ENCODE peak calls at places on chromosomes 12 and 14, in nine cellular contexts. One of them, this sample, is unnamed.

GRCh38 chr12:28258998-28259397 is 68.7 kb downstream of the CCDC91 start:
- DNase-seq in upper lobe of right lung: no peak
- DNase-seq in neuronal stem cell: no peak
- DNase-seq in mesendoderm: no peak
- DNase-seq in CD8-positive, alpha-beta T cell: no peak
- DNase-seq in PC-3: peak; percentile 12
- DNase-seq in CD8-positive, alpha-beta memory T cell: no peak
- DNase-seq in small intestine: no peak
- DNase-seq in pancreas: no peak
- DNase-seq in this sample: no peak

GRCh38 chr12:49813131-49813530 is 15.1 kb downstream of the NCKAP5L start:
- DNase-seq in pancreas: no peak
- DNase-seq in CD8-positive, alpha-beta T cell: no peak
- DNase-seq in CD8-positive, alpha-beta memory T cell: no peak
- DNase-seq in upper lobe of right lung: no peak
- DNase-seq in small intestine: no peak
- DNase-seq in PC-3: peak; percentile 25
- DNase-seq in mesendoderm: no peak
- DNase-seq in neuronal stem cell: no peak
- DNase-seq in this sample: no peak

GRCh38 chr14:21399311-21399870 is 15.6 kb upstream of the SUPT16H start:
- DNase-seq in PC-3: no peak
- DNase-seq in pancreas: no peak
- DNase-seq in small intestine: no peak
- DNase-seq in mesendoderm: no peak
- DNase-seq in CD8-positive, alpha-beta memory T cell: no peak
- DNase-seq in upper lobe of right lung: no peak
- DNase-seq in neuronal stem cell: no peak
- DNase-seq in CD8-positive, alpha-beta T cell: no peak
- DNase-seq in this sample: no peak

GRCh38 chr12:86613306-86613705 is 357.1 kb upstream of the MGAT4C start:
- DNase-seq in mesendoderm: no peak
- DNase-seq in pancreas: no peak
- DNase-seq in small intestine: no peak
- DNase-seq in neuronal stem cell: no peak
- DNase-seq in CD8-positive, alpha-beta memory T cell: no peak
- DNase-seq in CD8-positive, alpha-beta T cell: no peak
- DNase-seq in upper lobe of right lung: no peak
- DNase-seq in PC-3: no peak
- DNase-seq in this sample: no peak

GRCh38 chr12:123494124-123494843 is 36.3 kb downstream of the SNRNP35 start:
- DNase-seq in upper lobe of right lung: no peak
- DNase-seq in mesendoderm: no peak
- DNase-seq in pancreas: no peak
- DNase-seq in neuronal stem cell: no peak
- DNase-seq in CD8-positive, alpha-beta memory T cell: no peak
- DNase-seq in small intestine: no peak
- DNase-seq in CD8-positive, alpha-beta T cell: no peak
- DNase-seq in PC-3: no peak
- DNase-seq in this sample: no peak

GRCh38 chr12:57851552-57852186 is 5.1 kb upstream of the CTDSP2 start:
- DNase-seq in upper lobe of right lung: no peak
- DNase-seq in mesendoderm: no peak
- DNase-seq in pancreas: no peak
- DNase-seq in neuronal stem cell: no peak
- DNase-seq in PC-3: no peak
- DNase-seq in small intestine: no peak
- DNase-seq in CD8-positive, alpha-beta memory T cell: no peak
- DNase-seq in CD8-positive, alpha-beta T cell: no peak
- DNase-seq in this sample: no peak

GRCh38 chr14:20807304-20807956 is 4.8 kb upstream of the RNASE1 start:
- DNase-seq in PC-3: no peak
- DNase-seq in mesendoderm: no peak
- DNase-seq in CD8-positive, alpha-beta memory T cell: no peak
- DNase-seq in upper lobe of right lung: no peak
- DNase-seq in pancreas: no peak
- DNase-seq in CD8-positive, alpha-beta T cell: no peak
- DNase-seq in small intestine: peak; percentile 25
- DNase-seq in neuronal stem cell: no peak
- DNase-seq in this sample: no peak

GRCh38 chr14:20460458-20461229 is 590 bp downstream of the PIP4P1 start:
- DNase-seq in CD8-positive, alpha-beta memory T cell: peak; percentile 49
- DNase-seq in small intestine: peak; percentile 74
- DNase-seq in CD8-positive, alpha-beta T cell: peak; percentile 31
- DNase-seq in mesendoderm: peak; percentile 29
- DNase-seq in upper lobe of right lung: peak; percentile 87
- DNase-seq in neuronal stem cell: no peak
- DNase-seq in pancreas: peak; percentile 77
- DNase-seq in PC-3: peak; percentile 35
- DNase-seq in this sample: peak; percentile 61

GRCh38 chr14:24274101-24274543 is 2.7 kb upstream of the RABGGTA start:
- DNase-seq in pancreas: peak; percentile 63
- DNase-seq in upper lobe of right lung: no peak
- DNase-seq in small intestine: peak; percentile 29
- DNase-seq in CD8-positive, alpha-beta memory T cell: no peak
- DNase-seq in mesendoderm: peak; percentile 23
- DNase-seq in neuronal stem cell: no peak
- DNase-seq in PC-3: peak; percentile 78
- DNase-seq in CD8-positive, alpha-beta T cell: no peak
- DNase-seq in this sample: no peak

GRCh38 chr14:51398898-51399297 is 158.9 kb downstream of the TMX1 start:
- DNase-seq in upper lobe of right lung: no peak
- DNase-seq in CD8-positive, alpha-beta memory T cell: no peak
- DNase-seq in PC-3: peak; percentile 99
- DNase-seq in neuronal stem cell: no peak
- DNase-seq in pancreas: no peak
- DNase-seq in mesendoderm: peak; percentile 47
- DNase-seq in small intestine: no peak
- DNase-seq in CD8-positive, alpha-beta T cell: no peak
- DNase-seq in this sample: no peak

GRCh38 chr12:29176951-29177350 is 27.9 kb downstream of the FAR2 start:
- DNase-seq in neuronal stem cell: no peak
- DNase-seq in small intestine: no peak
- DNase-seq in CD8-positive, alpha-beta T cell: no peak
- DNase-seq in PC-3: no peak
- DNase-seq in mesendoderm: no peak
- DNase-seq in upper lobe of right lung: no peak
- DNase-seq in CD8-positive, alpha-beta memory T cell: no peak
- DNase-seq in pancreas: no peak
- DNase-seq in this sample: no peak

GRCh38 chr12:44389038-44389437 is 487.1 kb downstream of the NELL2 start:
- DNase-seq in CD8-positive, alpha-beta memory T cell: no peak
- DNase-seq in CD8-positive, alpha-beta T cell: no peak
- DNase-seq in PC-3: no peak
- DNase-seq in small intestine: no peak
- DNase-seq in upper lobe of right lung: no peak
- DNase-seq in mesendoderm: no peak
- DNase-seq in neuronal stem cell: no peak
- DNase-seq in pancreas: no peak
- DNase-seq in this sample: no peak

GRCh38 chr12:12700249-12700648 is 4.3 kb upstream of the GPR19 start:
- DNase-seq in neuronal stem cell: no peak
- DNase-seq in CD8-positive, alpha-beta memory T cell: no peak
- DNase-seq in PC-3: no peak
- DNase-seq in mesendoderm: no peak
- DNase-seq in small intestine: no peak
- DNase-seq in upper lobe of right lung: no peak
- DNase-seq in pancreas: no peak
- DNase-seq in CD8-positive, alpha-beta T cell: no peak
- DNase-seq in this sample: no peak

GRCh38 chr12:56382611-56383010 is 20.0 kb upstream of the APOF start:
- DNase-seq in CD8-positive, alpha-beta T cell: no peak
- DNase-seq in mesendoderm: no peak
- DNase-seq in neuronal stem cell: no peak
- DNase-seq in upper lobe of right lung: no peak
- DNase-seq in CD8-positive, alpha-beta memory T cell: no peak
- DNase-seq in PC-3: no peak
- DNase-seq in pancreas: no peak
- DNase-seq in small intestine: no peak
- DNase-seq in this sample: no peak

GRCh38 chr14:29906256-29906885 is 21.3 kb downstream of the PRKD1 start:
- DNase-seq in CD8-positive, alpha-beta T cell: no peak
- DNase-seq in neuronal stem cell: no peak
- DNase-seq in PC-3: peak; percentile 95
- DNase-seq in small intestine: no peak
- DNase-seq in pancreas: peak; percentile 30
- DNase-seq in CD8-positive, alpha-beta memory T cell: no peak
- DNase-seq in mesendoderm: peak; percentile 68
- DNase-seq in upper lobe of right lung: no peak
- DNase-seq in this sample: no peak

GRCh38 chr12:51846911-51847829 is 1.3 kb downstream of the FIGNL2 start:
- DNase-seq in CD8-positive, alpha-beta T cell: peak; percentile 8
- DNase-seq in pancreas: peak; percentile 52
- DNase-seq in mesendoderm: peak; percentile 81
- DNase-seq in CD8-positive, alpha-beta memory T cell: peak; percentile 15
- DNase-seq in upper lobe of right lung: peak; percentile 71
- DNase-seq in small intestine: no peak
- DNase-seq in PC-3: no peak
- DNase-seq in neuronal stem cell: peak; percentile 80
- DNase-seq in this sample: no peak

GRCh38 chr12:51847830-51848727 is at the start of gene FIGNL2:
- DNase-seq in PC-3: no peak
- DNase-seq in CD8-positive, alpha-beta T cell: no peak
- DNase-seq in pancreas: peak; percentile 37
- DNase-seq in small intestine: no peak
- DNase-seq in upper lobe of right lung: no peak
- DNase-seq in CD8-positive, alpha-beta memory T cell: no peak
- DNase-seq in neuronal stem cell: peak; percentile 71
- DNase-seq in mesendoderm: peak; percentile 40
- DNase-seq in this sample: no peak

GRCh38 chr12:51848843-51849735 is 571 bp upstream of the FIGNL2 start:
- DNase-seq in CD8-positive, alpha-beta T cell: no peak
- DNase-seq in PC-3: no peak
- DNase-seq in upper lobe of right lung: no peak
- DNase-seq in small intestine: no peak
- DNase-seq in mesendoderm: peak; percentile 71
- DNase-seq in pancreas: no peak
- DNase-seq in CD8-positive, alpha-beta memory T cell: no peak
- DNase-seq in neuronal stem cell: peak; percentile 74
- DNase-seq in this sample: no peak

GRCh38 chr12:51845451-51845850 is 3.1 kb downstream of the FIGNL2 start:
- DNase-seq in small intestine: no peak
- DNase-seq in pancreas: no peak
- DNase-seq in PC-3: no peak
- DNase-seq in CD8-positive, alpha-beta memory T cell: no peak
- DNase-seq in upper lobe of right lung: no peak
- DNase-seq in CD8-positive, alpha-beta T cell: no peak
- DNase-seq in mesendoderm: no peak
- DNase-seq in neuronal stem cell: no peak
- DNase-seq in this sample: no peak

DNA sequence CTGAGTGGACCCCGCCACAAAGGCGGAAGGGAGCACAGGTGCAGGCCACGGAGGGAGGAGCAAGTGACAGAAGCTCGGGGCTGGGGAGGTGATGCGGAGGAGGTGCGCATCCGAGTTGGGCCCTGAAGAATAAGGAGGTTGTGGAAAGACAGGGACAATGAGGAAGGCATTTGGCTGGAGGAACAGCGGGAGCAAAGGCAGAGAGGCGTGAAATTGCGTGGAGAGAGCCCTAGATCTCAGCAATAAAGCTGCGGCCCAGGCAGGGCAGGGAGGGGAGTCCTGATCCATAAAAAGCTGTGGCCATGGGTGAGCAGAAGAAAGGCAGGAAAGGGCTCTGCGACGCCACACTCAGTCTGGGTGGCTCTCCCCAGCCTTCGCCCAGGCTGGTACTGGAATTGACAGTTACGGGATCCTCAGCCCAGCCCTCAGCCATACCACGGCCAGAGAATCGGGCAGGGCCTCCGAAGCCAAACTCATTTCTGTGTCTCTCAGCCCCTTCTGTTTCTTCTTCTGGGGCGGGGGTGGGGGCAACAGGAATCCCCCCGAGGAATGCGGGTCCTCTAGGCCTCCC is 2.2 kb downstream of the FIGNL2 start:
- DNase-seq in pancreas: no peak
- DNase-seq in CD8-positive, alpha-beta memory T cell: no peak
- DNase-seq in CD8-positive, alpha-beta T cell: no peak
- DNase-seq in small intestine: no peak
- DNase-seq in upper lobe of right lung: no peak
- DNase-seq in neuronal stem cell: no peak
- DNase-seq in mesendoderm: no peak
- DNase-seq in PC-3: no peak
- DNase-seq in this sample: no peak
- H3K4me3 ChIP-seq in pancreas: no peak overlapping the region
- H3K4me3 ChIP-seq in CD8-positive, alpha-beta memory T cell: no peak overlapping the region
- H3K4me3 ChIP-seq in CD8-positive, alpha-beta T cell: no peak overlapping the region
- H3K4me3 ChIP-seq in small intestine: no peak overlapping the region
- H3K4me3 ChIP-seq in upper lobe of right lung: peak overlapping the region; percentile 56
- H3K4me3 ChIP-seq in neuronal stem cell: peak overlapping the region; percentile 68
- H3K4me3 ChIP-seq in mesendoderm: no peak overlapping the region
- H3K4me3 ChIP-seq in PC-3: peak overlapping the region; percentile 76
- H3K4me3 ChIP-seq in this sample: peak overlapping the region; percentile 46

DNA sequence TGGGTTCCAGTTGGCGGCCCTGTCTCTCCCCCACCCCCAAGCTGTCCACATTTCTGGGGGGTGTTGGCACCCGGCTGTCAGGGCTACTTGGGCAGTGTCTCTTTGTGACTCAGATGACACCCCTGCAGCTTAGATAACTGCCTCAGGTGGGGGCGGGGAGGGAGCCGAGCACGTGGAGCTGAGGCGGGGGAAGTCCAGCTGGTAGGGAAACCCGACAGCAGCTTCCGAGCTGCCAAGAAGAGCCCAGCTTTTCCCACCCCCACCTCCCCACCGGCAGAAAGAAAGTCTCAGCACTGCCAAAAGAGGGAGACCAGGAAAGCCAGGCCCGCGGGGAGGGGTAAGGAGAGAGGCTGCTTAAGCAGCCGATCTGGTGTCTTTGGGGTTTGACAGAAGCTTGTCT is 1.4 kb downstream of the LRTM2 start:
- DNase-seq in mesendoderm: peak; percentile 18
- DNase-seq in upper lobe of right lung: no peak
- DNase-seq in pancreas: no peak
- DNase-seq in CD8-positive, alpha-beta memory T cell: no peak
- DNase-seq in neuronal stem cell: no peak
- DNase-seq in PC-3: no peak
- DNase-seq in CD8-positive, alpha-beta T cell: no peak
- DNase-seq in small intestine: no peak
- DNase-seq in this sample: no peak
- H3K4me1 ChIP-seq in mesendoderm: no peaks in the 10 kb centered on the region
- H3K4me1 ChIP-seq in upper lobe of right lung: no peaks in the 10 kb centered on the region
- H3K4me1 ChIP-seq in pancreas: no peaks in the 10 kb centered on the region
- H3K4me1 ChIP-seq in CD8-positive, alpha-beta memory T cell: no peaks in the 10 kb centered on the region
- H3K4me1 ChIP-seq in neuronal stem cell: peaks cover under 1% of the 10 kb centered on the region
- H3K4me1 ChIP-seq in PC-3: no peaks in the 10 kb centered on the region
- H3K4me1 ChIP-seq in CD8-positive, alpha-beta T cell: no peaks in the 10 kb centered on the region
- H3K4me1 ChIP-seq in small intestine: no peaks in the 10 kb centered on the region
- H3K4me1 ChIP-seq in this sample: no peaks in the 10 kb centered on the region

GRCh38 chr14:100076630-100077029 is 11.4 kb downstream of the EVL start:
- DNase-seq in PC-3: peak; percentile 35
- DNase-seq in neuronal stem cell: no peak
- DNase-seq in CD8-positive, alpha-beta memory T cell: no peak
- DNase-seq in CD8-positive, alpha-beta T cell: no peak
- DNase-seq in pancreas: no peak
- DNase-seq in upper lobe of right lung: peak; percentile 74
- DNase-seq in small intestine: no peak
- DNase-seq in mesendoderm: no peak
- DNase-seq in this sample: no peak
- H3K4me3 ChIP-seq in PC-3: no peak overlapping the region
- H3K4me3 ChIP-seq in neuronal stem cell: no peak overlapping the region
- H3K4me3 ChIP-seq in CD8-positive, alpha-beta memory T cell: peak overlapping the region; percentile 0
- H3K4me3 ChIP-seq in CD8-positive, alpha-beta T cell: peak overlapping the region; percentile 18
- H3K4me3 ChIP-seq in pancreas: no peak overlapping the region
- H3K4me3 ChIP-seq in upper lobe of right lung: no peak overlapping the region
- H3K4me3 ChIP-seq in small intestine: no peak overlapping the region
- H3K4me3 ChIP-seq in mesendoderm: no peak overlapping the region
- H3K4me3 ChIP-seq in this sample: no peak overlapping the region

GRCh38 chr14:50088731-50089130 is 27.6 kb downstream of the VCPKMT start:
- DNase-seq in neuronal stem cell: no peak
- DNase-seq in CD8-positive, alpha-beta memory T cell: no peak
- DNase-seq in mesendoderm: no peak
- DNase-seq in PC-3: no peak
- DNase-seq in upper lobe of right lung: no peak
- DNase-seq in small intestine: no peak
- DNase-seq in CD8-positive, alpha-beta T cell: no peak
- DNase-seq in pancreas: no peak
- DNase-seq in this sample: no peak
- H3K4me1 ChIP-seq in neuronal stem cell: no peaks in the 10 kb centered on the region
- H3K4me1 ChIP-seq in CD8-positive, alpha-beta memory T cell: peaks cover 86% of the 10 kb centered on the region
- H3K4me1 ChIP-seq in mesendoderm: no peaks in the 10 kb centered on the region
- H3K4me1 ChIP-seq in PC-3: peaks cover 4% of the 10 kb centered on the region
- H3K4me1 ChIP-seq in upper lobe of right lung: no peaks in the 10 kb centered on the region
- H3K4me1 ChIP-seq in small intestine: no peaks in the 10 kb centered on the region
- H3K4me1 ChIP-seq in CD8-positive, alpha-beta T cell: peaks cover 89% of the 10 kb centered on the region
- H3K4me1 ChIP-seq in pancreas: no peaks in the 10 kb centered on the region
- H3K4me1 ChIP-seq in this sample: no peaks in the 10 kb centered on the region

This sample was measured in left lung.